ENCODE peak calls at places on chromosomes 6 and 20, in six cellular contexts. H is psoas muscle; W is hepatocyte; J is CD8-positive, alpha-beta T cell; B is bronchial epithelial cell; Y is esophagus muscularis mucosa. X is an unnamed sample.

GRCh38 chr20:8476023-8476422 is 344.0 kb downstream of the PLCB1 start:
- DNase-seq in H (no peak), W (no peak), J (no peak), B (peak; percentile 11), Y (no peak), X (no peak)

GRCh38 chr20:4512891-4513550 is 208.7 kb upstream of the PRND start:
- DNase-seq in H (no peak), W (peak; percentile 37), J (no peak), B (peak; percentile 95), Y (no peak), X (peak; percentile 84)

GRCh38 chr20:13422637-13423036 is 201.6 kb downstream of the ISM1 start:
- DNase-seq in H (no peak), W (no peak), J (no peak), B (peak; percentile 92), Y (no peak), X (no peak)

GRCh38 chr20:42254673-42255072 is 636.5 kb upstream of the CHD6 start:
- DNase-seq in H (no peak), W (no peak), J (no peak), B (no peak), Y (no peak), X (no peak)

GRCh38 chr20:58403272-58403671 is 14.2 kb downstream of the VAPB start:
- DNase-seq in H (no peak), W (no peak), J (no peak), B (no peak), Y (no peak), X (no peak)

GRCh38 chr20:13865825-13866351 is 81.1 kb downstream of the NDUFAF5 start:
- DNase-seq in H (no peak), W (peak; percentile 12), J (no peak), B (peak; percentile 8), Y (peak; percentile 89), X (no peak)

GRCh38 chr6:140486468-140487361 is 1112.3 kb upstream of the CITED2 start:
- DNase-seq in H (no peak), W (no peak), J (no peak), B (peak; percentile 68), Y (no peak), X (no peak)

GRCh38 chr20:58719971-58720371 is 27.4 kb downstream of the NPEPL1 start:
- DNase-seq in H (peak; percentile 32), W (peak; percentile 3), J (no peak), B (no peak), Y (peak; percentile 64), X (no peak)

GRCh38 chr20:35091808-35092523 is 641 bp downstream of the TRPC4AP start:
- DNase-seq in H (peak; percentile 90), W (peak; percentile 31), J (no peak), B (no peak), Y (no peak), X (peak; percentile 22)

GRCh38 chr6:136958168-136958567 is 36.1 kb downstream of the SLC35D3 start:
- DNase-seq in H (no peak), W (no peak), J (no peak), B (no peak), Y (no peak), X (no peak)

GRCh38 chr6:156013155-156013554 is 557.5 kb upstream of the NOX3 start:
- DNase-seq in H (no peak), W (no peak), J (no peak), B (peak; percentile 32), Y (no peak), X (no peak)

GRCh38 chr6:142960098-142960497 is 15.1 kb upstream of the HIVEP2 start:
- DNase-seq in H (no peak), W (no peak), J (no peak), B (peak; percentile 57), Y (no peak), X (peak; percentile 83)

GRCh38 chr20:18727032-18727508 is 86.5 kb upstream of the SCP2D1 start:
- DNase-seq in H (no peak), W (no peak), J (no peak), B (peak; percentile 20), Y (no peak), X (no peak)

GRCh38 chr6:5866547-5867051 is 140.1 kb downstream of the NRN1 start:
- DNase-seq in H (no peak), W (peak; percentile 37), J (no peak), B (peak; percentile 83), Y (no peak), X (peak; percentile 8)

GRCh38 chr6:127879685-127880084 is 21.2 kb downstream of the THEMIS start:
- DNase-seq in H (peak; percentile 44), W (peak; percentile 52), J (no peak), B (no peak), Y (no peak), X (peak; percentile 18)

GRCh38 chr20:45128066-45128465 is 3.8 kb upstream of the WFDC12 start:
- DNase-seq in H (no peak), W (no peak), J (no peak), B (peak; percentile 92), Y (peak; percentile 45), X (no peak)

GRCh38 chr6:44202972-44203750 is 13.6 kb upstream of the MYMX start:
- DNase-seq in H (no peak), W (no peak), J (no peak), B (no peak), Y (no peak), X (no peak)

GRCh38 chr6:17583811-17584210 is 16.3 kb upstream of the FAM8A1 start:
- DNase-seq in H (no peak), W (no peak), J (no peak), B (peak; percentile 29), Y (no peak), X (peak; percentile 75)

GRCh38 chr20:42792052-42792451 is 397.7 kb downstream of the PTPRT start:
- DNase-seq in H (no peak), W (no peak), J (no peak), B (no peak), Y (no peak), X (no peak)

GRCh38 chr6:119333707-119334295 is 15.8 kb downstream of the MAN1A1 start:
- DNase-seq in H (no peak), W (no peak), J (no peak), B (peak; percentile 54), Y (no peak), X (no peak)

GRCh38 chr6:56906752-56907151 is 48.2 kb upstream of the BEND6 start:
- DNase-seq in H (no peak), W (no peak), J (no peak), B (peak; percentile 38), Y (no peak), X (peak; percentile 39)

GRCh38 chr20:59742351-59743095 is 138.2 kb downstream of the PHACTR3 start:
- DNase-seq in H (no peak), W (no peak), J (no peak), B (no peak), Y (no peak), X (no peak)

GRCh38 chr6:6131492-6132109 is 124.9 kb upstream of the NRN1 start:
- DNase-seq in H (no peak), W (peak; percentile 29), J (no peak), B (peak; percentile 2), Y (no peak), X (peak; percentile 5)

GRCh38 chr6:16762265-16762546 is 946 bp upstream of the ATXN1 start:
- DNase-seq in H (no peak), W (no peak), J (no peak), B (no peak), Y (no peak), X (peak; percentile 33)

GRCh38 chr20:45336530-45337366 is 11.5 kb downstream of the SDC4 start:
- DNase-seq in H (peak; percentile 87), W (peak; percentile 78), J (no peak), B (peak; percentile 99), Y (no peak), X (peak; percentile 70)

GRCh38 chr20:58237318-58238182 is 9.1 kb upstream of the ANKRD60 start:
- DNase-seq in H (no peak), W (no peak), J (no peak), B (no peak), Y (no peak), X (peak; percentile 79)

GRCh38 chr6:170244721-170245201 is 46.1 kb downstream of the DLL1 start:
- DNase-seq in H (no peak), W (no peak), J (no peak), B (no peak), Y (no peak), X (no peak)

DNA sequence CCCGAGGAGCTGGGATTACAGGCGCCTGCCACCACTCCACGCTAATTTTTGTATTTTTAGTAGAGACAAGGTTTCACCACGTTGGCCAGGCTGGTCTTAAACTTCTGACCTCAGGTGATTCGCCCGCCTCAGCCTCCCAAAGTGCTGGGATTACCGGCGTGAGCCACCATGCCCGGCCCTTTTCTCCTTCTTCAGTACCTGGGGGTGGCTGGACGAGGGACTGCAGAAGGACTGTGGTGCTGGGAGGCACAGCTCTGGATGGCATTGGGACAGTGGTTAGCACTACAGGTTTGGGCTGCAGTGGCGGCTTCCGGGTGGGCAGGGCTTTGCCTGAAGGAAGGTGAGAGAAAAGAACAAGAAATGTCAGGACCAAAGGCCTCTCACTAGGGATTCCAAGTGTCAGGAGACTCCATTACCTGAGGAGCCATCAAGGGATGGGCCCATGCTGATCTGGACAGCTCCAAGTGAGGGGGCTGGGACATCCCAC is 7.4 kb downstream of the ATF6B start:
- DNase-seq in H (no peak), W (no peak), J (no peak), B (no peak), Y (no peak), X (no peak)
- H3K4me3 ChIP-seq in H (no peak overlapping the region), W (no peak overlapping the region), J (no peak overlapping the region), B (no peak overlapping the region), Y (no peak overlapping the region), X (no peak overlapping the region)

DNA sequence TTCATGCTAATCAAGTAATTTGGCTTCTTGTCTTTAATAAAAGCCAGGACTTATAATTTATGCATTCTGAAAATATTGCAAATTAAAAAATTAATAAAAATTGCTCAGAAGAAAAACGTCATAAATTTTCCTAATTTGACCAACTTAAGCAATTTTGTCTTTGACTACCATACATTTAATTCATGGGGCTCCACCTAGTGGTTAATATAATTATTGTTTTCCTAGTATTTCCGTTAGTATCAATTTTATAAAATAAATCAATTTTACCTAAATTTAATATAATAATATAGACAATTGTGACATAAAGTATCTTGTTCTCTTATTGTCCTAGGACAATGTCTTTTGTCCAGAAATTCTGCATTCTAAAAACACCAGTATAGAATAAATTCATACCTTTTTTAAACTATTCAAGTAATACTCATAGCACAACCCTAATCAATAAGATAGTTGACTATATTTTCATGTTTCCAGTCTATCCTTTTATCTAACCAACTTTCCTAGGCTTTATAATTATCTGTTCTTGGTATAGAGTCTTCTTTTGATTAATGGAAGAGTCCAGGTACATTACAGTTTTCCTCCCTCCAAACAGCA is 319.9 kb downstream of the TRDN start:
- DNase-seq in H (no peak), W (peak; percentile 28), J (no peak), B (peak; percentile 26), Y (no peak), X (peak; percentile 54)
- TF ChIP-seq CTCF in H (peak; percentile 61), W (peak; percentile 73), J (peak; percentile 50), B (peak; percentile 2), Y (no peak), X (peak; percentile 35)

GRCh38 chr6:10415593-10416480 is 963 bp upstream of the TFAP2A start:
- DNase-seq in H (no peak), W (no peak), J (no peak), B (no peak), Y (no peak), X (no peak)
- H3K4me3 ChIP-seq in H (no peak overlapping the region), W (peak overlapping the region; percentile 11), J (no peak overlapping the region), B (peak overlapping the region; percentile 61), Y (peak overlapping the region; percentile 78), X (no peak overlapping the region)

DNA sequence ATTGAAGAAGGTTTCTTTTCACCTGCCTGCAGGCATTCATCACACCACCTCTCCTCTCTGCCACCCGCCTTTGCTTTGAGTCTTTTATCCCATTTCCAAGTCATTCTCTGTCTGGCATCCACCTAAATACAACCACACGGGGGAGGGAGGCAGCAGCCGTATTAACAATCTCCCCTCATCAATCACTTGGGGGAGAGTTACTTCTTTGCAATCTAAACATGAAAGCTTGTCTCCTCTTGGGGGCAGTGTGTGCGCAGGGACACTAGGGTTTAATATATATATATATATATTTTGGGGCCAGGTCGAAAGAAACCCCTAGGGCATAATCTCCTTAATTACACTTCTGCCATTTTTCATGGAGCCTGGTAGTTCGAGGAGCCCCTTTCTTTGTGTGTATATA is 214.5 kb downstream of the TSHZ2 start:
- DNase-seq in H (no peak), W (no peak), J (no peak), B (no peak), Y (no peak), X (no peak)
- TF ChIP-seq CTCF in H (no peak), W (no peak), J (no peak), B (no peak), Y (no peak), X (no peak)

X was measured in cardiac fibroblast.